ENCODE peak calls at places on chromosomes 11 and 22, in seven cellular contexts. M is IMR-90, V is neuronal stem cell, X is mesendoderm, F is H1, I is trophoblast cell, C is H9. J is an unnamed sample.

GRCh38 chr22:42131562-42131961 is 952 bp upstream of the CYP2D6 start:
- DNase-seq in M (no peak), V (no peak), X (no peak), F (no peak), I (no peak), C (no peak), J (no peak)

GRCh38 chr11:58562375-58562800 is 13.3 kb downstream of the LPXN start:
- DNase-seq in M (no peak), V (no peak), X (no peak), F (no peak), I (no peak), C (no peak), J (no peak)

GRCh38 chr11:6757373-6757967 is 14.3 kb downstream of the OR2AG2 start:
- DNase-seq in M (peak), V (peak), X (peak), F (peak), I (peak), C (peak), J (peak)

GRCh38 chr22:26617251-26618199 is at the start of gene CRYBB1:
- DNase-seq in M (peak), V (peak), X (peak), F (peak), I (no peak), C (no peak), J (no peak)

GRCh38 chr11:106321601-106322000 is 244.1 kb downstream of the AASDHPPT start:
- DNase-seq in M (no peak), V (no peak), X (no peak), F (no peak), I (no peak), C (no peak), J (no peak)

GRCh38 chr11:2290351-2290841 is 11.3 kb downstream of the C11orf21 start:
- DNase-seq in M (no peak), V (no peak), X (no peak), F (peak), I (no peak), C (peak), J (no peak)

GRCh38 chr11:35525501-35526175 is at the start of gene PAMR1:
- DNase-seq in M (peak), V (peak), X (peak), F (peak), I (no peak), C (peak), J (peak)

GRCh38 chr11:66289548-66290331 is 797 bp upstream of the YIF1A start:
- DNase-seq in M (no peak), V (peak), X (peak), F (peak), I (no peak), C (peak), J (no peak)

GRCh38 chr22:20904008-20904979 is 12.9 kb upstream of the CRKL start:
- DNase-seq in M (peak), V (no peak), X (no peak), F (no peak), I (peak), C (no peak), J (peak)

GRCh38 chr22:18010263-18010662 is 14.1 kb downstream of the MICAL3 start:
- DNase-seq in M (no peak), V (no peak), X (no peak), F (no peak), I (no peak), C (no peak), J (no peak)

GRCh38 chr22:18156878-18157713 is 7.1 kb downstream of the USP18 start:
- DNase-seq in M (peak), V (peak), X (peak), F (peak), I (peak), C (peak), J (peak)

GRCh38 chr11:43951231-43951630 is 8.8 kb downstream of the C11orf96 start:
- DNase-seq in M (no peak), V (no peak), X (peak), F (no peak), I (no peak), C (peak), J (no peak)

GRCh38 chr22:29907753-29908515 is 25.0 kb downstream of the MTMR3 start:
- DNase-seq in M (peak), V (no peak), X (peak), F (no peak), I (peak), C (no peak), J (peak)

GRCh38 chr22:45917146-45917545 is 59.8 kb downstream of the WNT7B start:
- DNase-seq in M (no peak), V (no peak), X (no peak), F (no peak), I (no peak), C (no peak), J (no peak)

GRCh38 chr11:3148990-3149851 is 15.9 kb downstream of the OSBPL5 start:
- DNase-seq in M (no peak), V (no peak), X (peak), F (no peak), I (no peak), C (no peak), J (no peak)

GRCh38 chr11:102955624-102956023 is at the start of gene MMP13:
- DNase-seq in M (no peak), V (no peak), X (peak), F (no peak), I (no peak), C (no peak), J (no peak)

GRCh38 chr22:20014526-20015186 is 2.0 kb downstream of the ARVCF start:
- DNase-seq in M (no peak), V (no peak), X (no peak), F (no peak), I (no peak), C (no peak), J (no peak)

GRCh38 chr11:103035656-103036434 is 56.1 kb downstream of the DCUN1D5 start:
- DNase-seq in M (peak), V (peak), X (peak), F (no peak), I (peak), C (no peak), J (peak)

GRCh38 chr11:58567889-58568512 is 7.7 kb downstream of the LPXN start:
- DNase-seq in M (peak), V (peak), X (peak), F (peak), I (peak), C (peak), J (peak)

GRCh38 chr11:115941481-115941993 is 437.3 kb upstream of the CADM1 start:
- DNase-seq in M (peak), V (no peak), X (no peak), F (no peak), I (peak), C (no peak), J (peak)

GRCh38 chr11:61671527-61671926 is 8.7 kb upstream of the DAGLA start:
- DNase-seq in M (no peak), V (no peak), X (peak), F (no peak), I (peak), C (peak), J (no peak)

GRCh38 chr11:70233511-70233919 is 30.4 kb downstream of the FADD start:
- DNase-seq in M (peak), V (no peak), X (no peak), F (no peak), I (peak), C (no peak), J (peak)

GRCh38 chr22:31272522-31273446 is 19.5 kb downstream of the PIK3IP1 start:
- DNase-seq in M (peak), V (peak), X (peak), F (peak), I (peak), C (peak), J (peak)

GRCh38 chr22:32308191-32308590 is 49.5 kb upstream of the RFPL3 start:
- DNase-seq in M (no peak), V (no peak), X (no peak), F (no peak), I (no peak), C (no peak), J (no peak)

GRCh38 chr11:64974124-64974523 is 2.2 kb upstream of the MAJIN start:
- DNase-seq in M (no peak), V (no peak), X (no peak), F (no peak), I (no peak), C (no peak), J (no peak)

GRCh38 chr11:14270690-14271542 is 88.1 kb downstream of the RRAS2 start:
- DNase-seq in M (no peak), V (no peak), X (no peak), F (no peak), I (no peak), C (no peak), J (no peak)

GRCh38 chr11:36389006-36389405 is 92.9 kb downstream of the PRR5L start:
- DNase-seq in M (no peak), V (no peak), X (no peak), F (no peak), I (no peak), C (no peak), J (no peak)

GRCh38 chr22:17152971-17153370 is 6.1 kb downstream of the HDHD5 start:
- DNase-seq in M (no peak), V (no peak), X (no peak), F (no peak), I (no peak), C (no peak), J (no peak)

GRCh38 chr22:50595189-50595588 is 5.4 kb upstream of the MAPK8IP2 start:
- DNase-seq in M (no peak), V (no peak), X (no peak), F (no peak), I (no peak), C (no peak), J (no peak)

GRCh38 chr11:103618532-103618931 is 417.9 kb upstream of the DDI1 start:
- DNase-seq in M (peak), V (no peak), X (no peak), F (no peak), I (no peak), C (no peak), J (peak)

GRCh38 chr11:23865341-23865975 is 631.4 kb upstream of the LUZP2 start:
- DNase-seq in M (peak), V (no peak), X (no peak), F (no peak), I (peak), C (no peak), J (no peak)

GRCh38 chr11:57903441-57904123 is 120.1 kb upstream of the OR9Q1 start:
- DNase-seq in M (peak), V (no peak), X (peak), F (no peak), I (peak), C (no peak), J (no peak)

GRCh38 chr22:40995821-40996220 is 44.6 kb downstream of the RBX1 start:
- DNase-seq in M (no peak), V (no peak), X (no peak), F (no peak), I (peak), C (no peak), J (no peak)

GRCh38 chr22:39456262-39457046 is at the start of gene MGAT3:
- DNase-seq in M (no peak), V (no peak), X (no peak), F (no peak), I (no peak), C (no peak), J (no peak)

GRCh38 chr11:69435161-69435990 is 46.1 kb upstream of the LINC01488 start:
- DNase-seq in M (no peak), V (no peak), X (peak), F (no peak), I (peak), C (no peak), J (no peak)

GRCh38 chr11:120696597-120696996 is 185.0 kb downstream of the GRIK4 start:
- DNase-seq in M (no peak), V (no peak), X (no peak), F (peak), I (no peak), C (peak), J (no peak)
- H3K18ac ChIP-seq in M (no peak), V (no peak), X (no peak), F (no peak), I (no peak), C (no peak), J (no peak)

DNA sequence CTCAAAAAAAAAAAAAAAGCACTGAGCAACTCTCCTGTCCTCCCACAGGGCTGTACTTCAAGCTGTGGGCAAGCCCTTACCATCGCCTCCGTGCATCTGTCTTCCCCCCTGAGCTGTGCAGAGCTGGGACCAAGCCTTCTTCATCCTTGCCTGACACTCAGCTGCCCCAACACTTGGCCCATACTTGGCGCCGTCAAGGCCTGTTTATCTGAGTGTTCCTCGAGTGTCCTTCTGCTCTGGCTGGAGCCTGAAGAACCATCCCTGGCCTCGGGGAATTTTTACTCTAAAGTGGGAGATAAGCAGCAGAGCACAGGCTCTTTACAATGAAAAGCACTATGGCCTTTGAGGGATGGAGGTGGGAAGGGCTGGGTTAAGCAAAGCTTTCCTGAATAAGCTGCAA is 1.6 kb upstream of the TIRAP start:
- DNase-seq in M (no peak), V (no peak), X (no peak), F (no peak), I (no peak), C (no peak), J (no peak)
- H3K27ac ChIP-seq in M (no peak), V (no peak), X (no peak), F (no peak), I (no peak), C (no peak), J (no peak)

GRCh38 chr22:43401661-43402060 is 10.2 kb upstream of the MPPED1 start:
- DNase-seq in M (no peak), V (no peak), X (no peak), F (no peak), I (no peak), C (no peak), J (no peak)

GRCh38 chr22:43402128-43402527 is 9.7 kb upstream of the MPPED1 start:
- DNase-seq in M (no peak), V (no peak), X (no peak), F (no peak), I (no peak), C (no peak), J (no peak)

GRCh38 chr22:43406186-43406790 is 5.5 kb upstream of the MPPED1 start:
- DNase-seq in M (no peak), V (no peak), X (no peak), F (no peak), I (no peak), C (no peak), J (no peak)

GRCh38 chr22:43407591-43407990 is 4.2 kb upstream of the MPPED1 start:
- DNase-seq in M (no peak), V (no peak), X (no peak), F (no peak), I (no peak), C (no peak), J (no peak)

GRCh38 chr22:43404673-43405385 is 7.0 kb upstream of the MPPED1 start:
- DNase-seq in M (no peak), V (no peak), X (no peak), F (no peak), I (peak), C (no peak), J (no peak)
- H3K18ac ChIP-seq in M (no peak), V (peak), X (no peak), F (no peak), I (no peak), C (no peak), J (no peak)

DNA sequence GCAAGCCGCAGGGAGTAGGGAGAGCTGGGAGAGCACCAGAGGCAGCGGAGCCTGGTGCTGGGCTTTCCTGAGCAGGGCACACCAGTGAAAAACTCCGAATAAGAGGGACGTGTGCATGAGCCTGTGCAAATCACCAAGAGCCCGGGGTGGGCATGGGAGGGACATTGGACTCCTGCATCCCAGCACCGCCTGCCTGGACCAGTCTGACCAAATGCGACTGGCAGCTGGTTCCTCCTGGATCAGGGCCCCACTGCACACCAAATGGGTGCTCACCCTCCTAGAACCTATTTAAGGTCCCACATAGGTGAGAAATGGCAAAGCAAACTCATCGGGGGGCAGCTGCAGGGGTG is 3.1 kb downstream of the PPM1F start:
- DNase-seq in M (no peak), V (no peak), X (no peak), F (no peak), I (no peak), C (no peak), J (no peak)
- H3K27ac ChIP-seq in M (no peak), V (no peak), X (no peak), F (no peak), I (no peak), C (no peak), J (no peak)

DNA sequence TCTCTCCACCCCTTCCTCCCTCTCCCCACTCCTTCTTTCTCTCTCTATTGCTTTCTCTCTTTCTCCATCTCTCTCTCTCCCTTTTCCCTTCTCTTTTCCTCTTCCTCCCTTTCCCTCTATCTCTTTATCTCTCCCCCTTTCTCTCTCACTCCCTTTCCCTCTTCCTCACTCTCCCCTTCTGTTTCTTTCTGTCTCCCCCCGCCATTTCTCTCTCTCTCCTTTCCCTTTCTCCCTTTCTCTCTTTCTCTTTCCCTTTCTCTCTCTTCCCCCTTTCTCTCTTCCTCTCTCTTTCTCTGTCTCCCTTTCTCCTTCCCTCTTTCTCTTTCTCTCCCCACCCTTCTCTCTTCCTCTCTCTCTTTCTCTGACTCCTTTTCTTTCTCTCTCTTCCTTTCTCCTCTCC is 127.0 kb downstream of the MN1 start:
- DNase-seq in M (no peak), V (no peak), X (no peak), F (no peak), I (no peak), C (no peak), J (no peak)
- H3K18ac ChIP-seq in M (no peak), V (no peak), X (no peak), F (no peak), I (no peak), C (no peak), J (no peak)